ENCODE peak calls at places on chromosome 12, in six cellular contexts. C is H4, Q is NCI-H69, E is G401, H is mucosa of gallbladder, Z is mucosa of descending colon. K is an unnamed sample.
A peak's percentile ranks its signal among the peaks of the same experiment; 100 is the strongest.

GRCh38 chr12:93128332-93128707 is 199.2 kb upstream of the EEA1 start:
- DNase-seq in Q (peak; percentile 93), H (no peak), C (no peak), Z (no peak), E (no peak), K (no peak)

GRCh38 chr12:124500232-124501079 is 67.0 kb downstream of the NCOR2 start:
- DNase-seq in C (peak; percentile 37), H (no peak), E (peak; percentile 83), Z (peak; percentile 50), Q (no peak), K (peak; percentile 55)

GRCh38 chr12:20757-21156 is 45.8 kb upstream of the IQSEC3 start:
- DNase-seq in E (no peak), Z (no peak), C (no peak), H (no peak), Q (no peak), K (no peak)

GRCh38 chr12:76781321-76781720 is 17.4 kb downstream of the ZDHHC17 start:
- DNase-seq in C (no peak), Q (no peak), Z (no peak), H (no peak), E (no peak), K (no peak)

GRCh38 chr12:76757694-76758093 is 6.2 kb upstream of the ZDHHC17 start:
- DNase-seq in H (no peak), E (no peak), Z (no peak), C (no peak), Q (no peak), K (no peak)

GRCh38 chr12:128387811-128388422 is 120.9 kb downstream of the TMEM132C start:
- DNase-seq in E (peak; percentile 47), Q (peak; percentile 79), Z (no peak), H (peak; percentile 34), C (no peak), K (no peak)

GRCh38 chr12:112239020-112239419 is 113.7 kb downstream of the TRAFD1 start:
- DNase-seq in C (no peak), Z (no peak), Q (no peak), H (no peak), E (peak; percentile 96), K (no peak)

GRCh38 chr12:11719678-11720099 is 70.2 kb downstream of the ETV6 start:
- DNase-seq in H (peak; percentile 49), C (peak; percentile 92), Z (peak; percentile 70), Q (no peak), E (no peak), K (no peak)

GRCh38 chr12:71014180-71014785 is 93.7 kb upstream of the PTPRR start:
- DNase-seq in Z (no peak), H (no peak), Q (peak; percentile 49), E (peak; percentile 79), C (peak; percentile 70), K (no peak)

GRCh38 chr12:724194-724855 is 28.1 kb upstream of the WNK1 start:
- DNase-seq in E (no peak), H (no peak), Z (no peak), Q (peak; percentile 63), C (no peak), K (no peak)

GRCh38 chr12:103647267-103647666 is 60.2 kb downstream of the STAB2 start:
- DNase-seq in Z (no peak), C (peak; percentile 53), H (no peak), E (no peak), Q (peak; percentile 6), K (no peak)

GRCh38 chr12:108806350-108806749 is 51.0 kb downstream of the SSH1 start:
- DNase-seq in Q (no peak), H (no peak), E (no peak), C (no peak), Z (no peak), K (no peak)

GRCh38 chr12:112901271-112901670 is 5.5 kb upstream of the OAS1 start:
- DNase-seq in Q (peak; percentile 68), C (no peak), E (no peak), Z (peak; percentile 79), H (no peak), K (no peak)

GRCh38 chr12:106633451-106633823 is 50.6 kb downstream of the RFX4 start:
- DNase-seq in Z (no peak), C (no peak), H (peak; percentile 59), E (no peak), Q (no peak), K (no peak)

GRCh38 chr12:52168019-52168717 is 23.6 kb downstream of the KRT80 start:
- DNase-seq in H (peak; percentile 84), Q (peak; percentile 48), Z (no peak), E (no peak), C (no peak), K (no peak)

GRCh38 chr12:108622921-108623514 is 10.7 kb downstream of the SELPLG start:
- DNase-seq in E (no peak), C (no peak), H (no peak), Z (peak; percentile 40), Q (no peak), K (no peak)

K was measured in HAP-1.